ENCODE peak calls at places on chromosome 22, in four cellular contexts. V, M, Z and G are unnamed samples.

GRCh38 chr22:27748355-27749168 is 53.0 kb downstream of the MN1 start:
- DNase-seq in V (no peak), M (no peak), Z (no peak), G (no peak)

GRCh38 chr22:17917490-17917983 is 106.8 kb downstream of the MICAL3 start:
- DNase-seq in V (no peak), M (peak), Z (no peak), G (no peak)

GRCh38 chr22:46537221-46537945 is at the start of gene CELSR1:
- DNase-seq in V (peak), M (peak), Z (no peak), G (peak)

GRCh38 chr22:26888887-26889286 is 231.5 kb downstream of the MIAT start:
- DNase-seq in V (no peak), M (no peak), Z (no peak), G (no peak)

GRCh38 chr22:46214149-46214548 is 35.9 kb downstream of the CDPF1 start:
- DNase-seq in V (no peak), M (no peak), Z (no peak), G (no peak)

GRCh38 chr22:26551568-26551967 is 38.4 kb downstream of the TPST2 start:
- DNase-seq in V (no peak), M (no peak), Z (no peak), G (no peak)

GRCh38 chr22:27409299-27409698 is 392.3 kb downstream of the MN1 start:
- DNase-seq in V (no peak), M (no peak), Z (no peak), G (no peak)

GRCh38 chr22:38083931-38084631 is at the start of gene SLC16A8:
- DNase-seq in V (no peak), M (no peak), Z (no peak), G (no peak)

GRCh38 chr22:48044484-48045060 is 1282.1 kb downstream of the TBC1D22A start:
- DNase-seq in V (no peak), M (no peak), Z (no peak), G (no peak)
- TF ChIP-seq RCOR1 in V (no peak), M (no peak), Z (no peak), G (no peak)

DNA sequence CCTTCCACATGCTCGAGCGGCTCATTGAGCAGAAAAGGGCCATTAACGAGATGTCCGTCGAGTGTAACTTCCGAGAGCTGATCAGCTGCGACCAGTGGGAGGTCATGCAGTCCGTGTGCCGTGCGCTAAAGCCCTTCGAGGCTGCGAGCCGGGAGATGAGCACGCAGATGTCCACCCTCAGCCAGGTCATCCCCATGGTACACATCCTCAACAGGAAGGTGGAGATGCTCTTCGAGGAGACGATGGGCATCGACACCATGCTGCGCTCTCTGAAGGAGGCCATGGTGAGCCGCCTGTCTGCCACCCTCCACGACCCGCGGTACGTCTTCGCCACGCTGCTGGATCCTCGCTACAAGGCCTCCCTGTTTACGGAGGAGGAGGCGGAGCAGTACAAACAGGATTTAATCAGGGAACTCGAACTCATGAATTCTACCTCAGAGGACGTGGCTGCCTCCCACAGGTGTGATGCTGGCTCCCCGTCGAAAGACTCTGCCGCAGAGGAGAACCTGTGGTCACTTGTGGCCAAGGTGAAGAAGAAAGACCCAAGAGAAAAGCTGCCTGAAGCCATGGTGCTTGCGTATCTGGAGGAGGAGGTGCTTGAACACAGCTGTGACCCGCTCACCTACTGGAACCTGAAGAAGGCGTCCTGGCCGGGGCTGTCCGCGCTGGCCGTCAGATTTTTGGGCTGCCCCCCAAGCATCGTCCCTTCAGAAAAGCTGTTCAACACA is 31.7 kb downstream of the ALG12 start:
- DNase-seq in V (no peak), M (no peak), Z (no peak), G (no peak)
- TF ChIP-seq CHD2 in V (no peak), M (no peak), Z (no peak), G (no peak)

GRCh38 chr22:29328055-29328454 is 12.6 kb upstream of the RASL10A start:
- DNase-seq in V (no peak), M (no peak), Z (no peak), G (no peak)

GRCh38 chr22:29325356-29325755 is 9.9 kb upstream of the RASL10A start:
- DNase-seq in V (no peak), M (no peak), Z (no peak), G (no peak)

GRCh38 chr22:29325785-29326315 is 10.4 kb upstream of the RASL10A start:
- DNase-seq in V (no peak), M (no peak), Z (no peak), G (no peak)

GRCh38 chr22:29327089-29327764 is 11.7 kb upstream of the RASL10A start:
- DNase-seq in V (no peak), M (no peak), Z (no peak), G (no peak)

DNA sequence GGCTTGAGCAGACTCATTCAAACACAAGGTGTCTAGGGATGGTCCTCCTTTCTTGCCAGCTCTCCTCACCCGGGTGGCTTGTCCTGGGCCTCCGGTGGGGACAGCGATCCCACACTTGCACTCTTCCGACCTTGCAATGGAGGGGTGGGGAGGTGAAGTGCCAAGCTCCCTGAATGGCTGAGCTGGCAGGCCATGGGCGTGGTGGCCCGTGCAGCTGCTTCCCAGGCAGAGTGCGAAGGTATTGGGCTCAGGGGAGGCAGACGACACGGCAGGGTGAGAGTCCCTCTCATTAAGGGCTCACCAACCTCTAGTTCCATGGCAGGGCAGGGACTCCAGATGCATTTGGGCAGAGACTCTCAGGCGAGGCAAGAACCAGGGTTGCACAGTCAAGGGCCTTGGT is 11.0 kb upstream of the RASL10A start:
- DNase-seq in V (no peak), M (no peak), Z (no peak), G (no peak)
- TF ChIP-seq RCOR1 in V (no peak), M (no peak), Z (no peak), G (no peak)

GRCh38 chr22:30198152-30198845 is 48.3 kb downstream of the LIF start:
- DNase-seq in V (no peak), M (no peak), Z (no peak), G (no peak)

GRCh38 chr22:30195245-30196140 is 51.1 kb downstream of the LIF start:
- DNase-seq in V (no peak), M (no peak), Z (no peak), G (no peak)

GRCh38 chr22:30196141-30196866 is 50.3 kb downstream of the LIF start:
- DNase-seq in V (peak), M (peak), Z (peak), G (no peak)

GRCh38 chr22:30197389-30197788 is 49.2 kb downstream of the LIF start:
- DNase-seq in V (no peak), M (no peak), Z (no peak), G (no peak)

GRCh38 chr22:30196867-30197336 is 49.7 kb downstream of the LIF start:
- DNase-seq in V (no peak), M (no peak), Z (no peak), G (no peak)
- TF ChIP-seq CHD2 in V (no peak), M (no peak), Z (no peak), G (no peak)

GRCh38 chr22:41619979-41620645 is 731 bp downstream of the DESI1 start:
- DNase-seq in V (no peak), M (no peak), Z (no peak), G (peak)
- TF ChIP-seq RCOR1 in V (no peak), M (no peak), Z (no peak), G (no peak)

GRCh38 chr22:32820131-32820882 is 18.8 kb downstream of the TIMP3 start:
- DNase-seq in V (no peak), M (no peak), Z (no peak), G (no peak)
- TF ChIP-seq CHD2 in V (no peak), M (no peak), Z (no peak), G (no peak)

DNA sequence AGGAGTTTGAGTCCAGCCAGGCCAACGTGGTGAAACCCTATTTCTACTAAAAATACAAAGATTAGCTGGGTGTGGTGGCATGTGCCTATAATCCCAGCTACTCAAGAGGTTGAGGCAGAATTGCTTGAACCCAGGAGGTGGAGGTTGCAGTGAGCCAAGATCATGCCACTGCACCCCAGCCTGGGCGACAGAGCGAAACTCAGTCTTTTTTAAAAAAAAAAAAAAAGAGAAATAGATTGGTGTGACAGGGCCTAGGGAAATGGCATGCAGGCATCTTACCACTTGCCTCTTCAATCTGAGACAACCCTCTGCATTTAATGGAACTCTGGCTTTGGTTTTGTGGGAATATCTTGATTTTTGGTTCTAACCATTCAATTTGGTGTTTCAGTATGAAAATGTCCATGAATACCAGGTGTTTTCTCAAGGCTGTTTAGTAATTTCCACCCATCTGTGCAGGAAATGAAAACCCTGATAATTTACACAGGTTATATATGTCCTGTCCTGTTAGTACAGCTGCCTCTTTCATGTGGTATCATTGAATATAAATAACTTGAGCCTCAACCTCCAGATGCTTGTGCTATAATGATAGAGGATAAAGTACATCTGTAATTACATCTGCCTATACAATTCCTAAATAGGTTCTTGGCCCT is 8.4 kb downstream of the XBP1 start:
- DNase-seq in V (no peak), M (no peak), Z (peak), G (no peak)
- TF ChIP-seq RCOR1 in V (no peak), M (no peak), Z (no peak), G (no peak)

GRCh38 chr22:31861226-31861840 is 83.0 kb upstream of the YWHAH start:
- DNase-seq in V (no peak), M (no peak), Z (no peak), G (no peak)

GRCh38 chr22:31852691-31853370 is 91.5 kb upstream of the YWHAH start:
- DNase-seq in V (no peak), M (no peak), Z (no peak), G (no peak)

GRCh38 chr22:31853736-31854500 is 90.4 kb upstream of the YWHAH start:
- DNase-seq in V (no peak), M (no peak), Z (no peak), G (no peak)

GRCh38 chr22:31857247-31857646 is 87.1 kb upstream of the YWHAH start:
- DNase-seq in V (no peak), M (peak), Z (no peak), G (no peak)
- TF ChIP-seq CHD2 in V (no peak), M (no peak), Z (no peak), G (no peak)